ENCODE peak calls at places on chromosomes 7 and 10, in five cellular contexts. One of them, this sample, is unnamed.

GRCh38 chr7:91266931-91267557 is 2.8 kb downstream of the FZD1 start:
- DNase-seq in PC-3: no peak
- DNase-seq in Jurkat, Clone E6-1: no peak
- DNase-seq in lower leg skin: no peak
- DNase-seq in CD8-positive, alpha-beta T cell: no peak
- DNase-seq in this sample: no peak

GRCh38 chr7:155762639-155763038 is 49.6 kb downstream of the SHH start:
- DNase-seq in PC-3: no peak
- DNase-seq in Jurkat, Clone E6-1: no peak
- DNase-seq in lower leg skin: no peak
- DNase-seq in CD8-positive, alpha-beta T cell: no peak
- DNase-seq in this sample: no peak

GRCh38 chr10:28242560-28243204 is 60.2 kb downstream of the MPP7 start:
- DNase-seq in PC-3: no peak
- DNase-seq in Jurkat, Clone E6-1: no peak
- DNase-seq in lower leg skin: no peak
- DNase-seq in CD8-positive, alpha-beta T cell: no peak
- DNase-seq in this sample: no peak

GRCh38 chr10:32112055-32112454 is 55.8 kb upstream of the KIF5B start:
- DNase-seq in PC-3: peak
- DNase-seq in Jurkat, Clone E6-1: no peak
- DNase-seq in lower leg skin: no peak
- DNase-seq in CD8-positive, alpha-beta T cell: no peak
- DNase-seq in this sample: no peak

GRCh38 chr10:118939216-118940007 is 90.1 kb upstream of the NANOS1 start:
- DNase-seq in PC-3: no peak
- DNase-seq in Jurkat, Clone E6-1: no peak
- DNase-seq in lower leg skin: no peak
- DNase-seq in CD8-positive, alpha-beta T cell: no peak
- DNase-seq in this sample: peak

GRCh38 chr10:69479241-69479730 is 28.0 kb downstream of the TSPAN15 start:
- DNase-seq in PC-3: no peak
- DNase-seq in Jurkat, Clone E6-1: no peak
- DNase-seq in lower leg skin: no peak
- DNase-seq in CD8-positive, alpha-beta T cell: no peak
- DNase-seq in this sample: no peak

GRCh38 chr7:157674715-157675426 is 338.1 kb downstream of the DNAJB6 start:
- DNase-seq in PC-3: no peak
- DNase-seq in Jurkat, Clone E6-1: no peak
- DNase-seq in lower leg skin: no peak
- DNase-seq in CD8-positive, alpha-beta T cell: no peak
- DNase-seq in this sample: no peak

GRCh38 chr7:147412782-147413186 is 1177.8 kb upstream of the C7orf33 start:
- DNase-seq in PC-3: peak
- DNase-seq in Jurkat, Clone E6-1: no peak
- DNase-seq in lower leg skin: no peak
- DNase-seq in CD8-positive, alpha-beta T cell: no peak
- DNase-seq in this sample: no peak

GRCh38 chr7:42143605-42144252 is 93.3 kb downstream of the GLI3 start:
- DNase-seq in PC-3: no peak
- DNase-seq in Jurkat, Clone E6-1: no peak
- DNase-seq in lower leg skin: no peak
- DNase-seq in CD8-positive, alpha-beta T cell: no peak
- DNase-seq in this sample: no peak

GRCh38 chr10:131006458-131007256 is 304.9 kb downstream of the TCERG1L start:
- DNase-seq in PC-3: no peak
- DNase-seq in Jurkat, Clone E6-1: no peak
- DNase-seq in lower leg skin: no peak
- DNase-seq in CD8-positive, alpha-beta T cell: no peak
- DNase-seq in this sample: no peak

GRCh38 chr10:87660484-87661133 is 931 bp downstream of the PAPSS2 start:
- DNase-seq in PC-3: no peak
- DNase-seq in Jurkat, Clone E6-1: no peak
- DNase-seq in lower leg skin: peak
- DNase-seq in CD8-positive, alpha-beta T cell: no peak
- DNase-seq in this sample: no peak

GRCh38 chr10:10730644-10731043 is 287.0 kb upstream of the CELF2 start:
- DNase-seq in PC-3: no peak
- DNase-seq in Jurkat, Clone E6-1: no peak
- DNase-seq in lower leg skin: no peak
- DNase-seq in CD8-positive, alpha-beta T cell: no peak
- DNase-seq in this sample: no peak

GRCh38 chr7:142795339-142795863 is 24.6 kb downstream of the PRSS2 start:
- DNase-seq in PC-3: peak
- DNase-seq in Jurkat, Clone E6-1: peak
- DNase-seq in lower leg skin: no peak
- DNase-seq in CD8-positive, alpha-beta T cell: no peak
- DNase-seq in this sample: peak

GRCh38 chr7:24024689-24025088 is 259.3 kb upstream of the NPY start:
- DNase-seq in PC-3: no peak
- DNase-seq in Jurkat, Clone E6-1: no peak
- DNase-seq in lower leg skin: no peak
- DNase-seq in CD8-positive, alpha-beta T cell: no peak
- DNase-seq in this sample: no peak

GRCh38 chr10:6279540-6280267 is 77.0 kb downstream of the PFKFB3 start:
- DNase-seq in PC-3: peak
- DNase-seq in Jurkat, Clone E6-1: no peak
- DNase-seq in lower leg skin: no peak
- DNase-seq in CD8-positive, alpha-beta T cell: no peak
- DNase-seq in this sample: no peak

GRCh38 chr7:11743016-11743415 is 89.0 kb downstream of the THSD7A start:
- DNase-seq in PC-3: no peak
- DNase-seq in Jurkat, Clone E6-1: no peak
- DNase-seq in lower leg skin: no peak
- DNase-seq in CD8-positive, alpha-beta T cell: no peak
- DNase-seq in this sample: no peak
- H3K4me3 ChIP-seq in PC-3: no peak
- H3K4me3 ChIP-seq in Jurkat, Clone E6-1: no peak
- H3K4me3 ChIP-seq in lower leg skin: no peak
- H3K4me3 ChIP-seq in CD8-positive, alpha-beta T cell: no peak
- H3K4me3 ChIP-seq in this sample: no peak

GRCh38 chr10:22553452-22553995 is 160.9 kb downstream of the PIP4K2A start:
- DNase-seq in PC-3: no peak
- DNase-seq in Jurkat, Clone E6-1: no peak
- DNase-seq in lower leg skin: no peak
- DNase-seq in CD8-positive, alpha-beta T cell: no peak
- DNase-seq in this sample: no peak

GRCh38 chr10:22556774-22557173 is 157.6 kb downstream of the PIP4K2A start:
- DNase-seq in PC-3: no peak
- DNase-seq in Jurkat, Clone E6-1: no peak
- DNase-seq in lower leg skin: no peak
- DNase-seq in CD8-positive, alpha-beta T cell: no peak
- DNase-seq in this sample: no peak

GRCh38 chr10:22551966-22552365 is 162.4 kb downstream of the PIP4K2A start:
- DNase-seq in PC-3: no peak
- DNase-seq in Jurkat, Clone E6-1: no peak
- DNase-seq in lower leg skin: no peak
- DNase-seq in CD8-positive, alpha-beta T cell: no peak
- DNase-seq in this sample: no peak

GRCh38 chr10:22552888-22553378 is 161.4 kb downstream of the PIP4K2A start:
- DNase-seq in PC-3: peak
- DNase-seq in Jurkat, Clone E6-1: no peak
- DNase-seq in lower leg skin: no peak
- DNase-seq in CD8-positive, alpha-beta T cell: no peak
- DNase-seq in this sample: no peak

DNA sequence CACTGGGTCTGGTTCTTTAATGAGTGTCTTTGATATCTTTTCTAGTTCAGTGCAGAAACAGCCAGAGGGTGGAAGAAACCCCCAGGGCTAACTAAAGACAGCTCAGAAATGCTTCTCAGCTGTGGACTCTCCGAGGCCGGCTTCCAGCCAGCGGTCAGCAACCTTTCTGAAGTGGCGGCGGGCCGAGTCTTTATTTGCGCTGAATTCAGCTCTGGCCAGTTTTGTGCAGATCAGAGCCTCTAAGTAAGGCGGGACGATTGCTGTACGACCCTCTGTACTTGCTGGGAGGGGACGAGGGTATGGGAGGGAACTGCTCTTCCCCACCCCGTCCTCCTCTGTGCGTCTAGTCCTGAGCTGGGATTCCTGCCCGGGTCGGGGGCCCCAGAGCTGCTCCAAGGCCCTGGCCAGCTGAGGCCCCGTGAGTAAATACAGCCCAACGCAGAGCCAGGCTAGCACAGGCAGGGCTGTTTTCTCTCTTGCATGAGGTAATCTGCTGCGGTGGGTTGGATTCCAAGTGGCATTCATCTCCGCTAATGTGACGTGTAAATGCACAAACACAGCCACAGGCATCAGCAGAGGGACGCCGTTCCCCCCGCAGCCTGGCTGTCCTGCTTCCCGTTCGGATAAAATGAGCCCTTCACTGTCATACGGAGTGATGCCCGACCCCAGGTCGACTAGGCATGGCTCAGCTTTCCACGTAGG is 159.7 kb downstream of the PIP4K2A start:
- DNase-seq in PC-3: no peak
- DNase-seq in Jurkat, Clone E6-1: no peak
- DNase-seq in lower leg skin: peak
- DNase-seq in CD8-positive, alpha-beta T cell: no peak
- DNase-seq in this sample: no peak
- H3K4me3 ChIP-seq in PC-3: no peak
- H3K4me3 ChIP-seq in Jurkat, Clone E6-1: no peak
- H3K4me3 ChIP-seq in lower leg skin: no peak
- H3K4me3 ChIP-seq in CD8-positive, alpha-beta T cell: no peak
- H3K4me3 ChIP-seq in this sample: no peak

GRCh38 chr10:35640951-35641429 is 1.1 kb downstream of the FZD8 start:
- DNase-seq in PC-3: peak
- DNase-seq in Jurkat, Clone E6-1: peak
- DNase-seq in lower leg skin: peak
- DNase-seq in CD8-positive, alpha-beta T cell: no peak
- DNase-seq in this sample: peak

GRCh38 chr10:35639021-35639521 is 3.0 kb downstream of the FZD8 start:
- DNase-seq in PC-3: peak
- DNase-seq in Jurkat, Clone E6-1: no peak
- DNase-seq in lower leg skin: no peak
- DNase-seq in CD8-positive, alpha-beta T cell: no peak
- DNase-seq in this sample: no peak

GRCh38 chr10:35638116-35638515 is 4.0 kb downstream of the FZD8 start:
- DNase-seq in PC-3: peak
- DNase-seq in Jurkat, Clone E6-1: no peak
- DNase-seq in lower leg skin: no peak
- DNase-seq in CD8-positive, alpha-beta T cell: no peak
- DNase-seq in this sample: no peak

GRCh38 chr10:35640474-35640873 is 1.6 kb downstream of the FZD8 start:
- DNase-seq in PC-3: peak
- DNase-seq in Jurkat, Clone E6-1: no peak
- DNase-seq in lower leg skin: peak
- DNase-seq in CD8-positive, alpha-beta T cell: no peak
- DNase-seq in this sample: no peak

GRCh38 chr10:35639651-35640311 is 2.3 kb downstream of the FZD8 start:
- DNase-seq in PC-3: peak
- DNase-seq in Jurkat, Clone E6-1: no peak
- DNase-seq in lower leg skin: no peak
- DNase-seq in CD8-positive, alpha-beta T cell: no peak
- DNase-seq in this sample: no peak
- H3K4me3 ChIP-seq in PC-3: peak
- H3K4me3 ChIP-seq in Jurkat, Clone E6-1: no peak
- H3K4me3 ChIP-seq in lower leg skin: no peak
- H3K4me3 ChIP-seq in CD8-positive, alpha-beta T cell: no peak
- H3K4me3 ChIP-seq in this sample: no peak

GRCh38 chr10:117536862-117537435 is 5.6 kb upstream of the EMX2 start:
- DNase-seq in PC-3: no peak
- DNase-seq in Jurkat, Clone E6-1: peak
- DNase-seq in lower leg skin: no peak
- DNase-seq in CD8-positive, alpha-beta T cell: no peak
- DNase-seq in this sample: no peak

GRCh38 chr10:117535752-117536358 is 6.7 kb upstream of the EMX2 start:
- DNase-seq in PC-3: no peak
- DNase-seq in Jurkat, Clone E6-1: no peak
- DNase-seq in lower leg skin: no peak
- DNase-seq in CD8-positive, alpha-beta T cell: no peak
- DNase-seq in this sample: no peak

GRCh38 chr10:117536359-117536861 is 6.1 kb upstream of the EMX2 start:
- DNase-seq in PC-3: no peak
- DNase-seq in Jurkat, Clone E6-1: no peak
- DNase-seq in lower leg skin: no peak
- DNase-seq in CD8-positive, alpha-beta T cell: no peak
- DNase-seq in this sample: no peak

GRCh38 chr10:117537904-117538524 is 4.5 kb upstream of the EMX2 start:
- DNase-seq in PC-3: no peak
- DNase-seq in Jurkat, Clone E6-1: no peak
- DNase-seq in lower leg skin: peak
- DNase-seq in CD8-positive, alpha-beta T cell: no peak
- DNase-seq in this sample: no peak

GRCh38 chr10:117537436-117537903 is 5.1 kb upstream of the EMX2 start:
- DNase-seq in PC-3: peak
- DNase-seq in Jurkat, Clone E6-1: no peak
- DNase-seq in lower leg skin: peak
- DNase-seq in CD8-positive, alpha-beta T cell: no peak
- DNase-seq in this sample: no peak
- H3K4me3 ChIP-seq in PC-3: no peak
- H3K4me3 ChIP-seq in Jurkat, Clone E6-1: peak
- H3K4me3 ChIP-seq in lower leg skin: no peak
- H3K4me3 ChIP-seq in CD8-positive, alpha-beta T cell: no peak
- H3K4me3 ChIP-seq in this sample: no peak

GRCh38 chr10:106660550-106660949 is 504.0 kb downstream of the SORCS1 start:
- DNase-seq in PC-3: no peak
- DNase-seq in Jurkat, Clone E6-1: no peak
- DNase-seq in lower leg skin: no peak
- DNase-seq in CD8-positive, alpha-beta T cell: no peak
- DNase-seq in this sample: no peak
- H3K4me3 ChIP-seq in PC-3: no peak
- H3K4me3 ChIP-seq in Jurkat, Clone E6-1: no peak
- H3K4me3 ChIP-seq in lower leg skin: no peak
- H3K4me3 ChIP-seq in CD8-positive, alpha-beta T cell: no peak
- H3K4me3 ChIP-seq in this sample: no peak

DNA sequence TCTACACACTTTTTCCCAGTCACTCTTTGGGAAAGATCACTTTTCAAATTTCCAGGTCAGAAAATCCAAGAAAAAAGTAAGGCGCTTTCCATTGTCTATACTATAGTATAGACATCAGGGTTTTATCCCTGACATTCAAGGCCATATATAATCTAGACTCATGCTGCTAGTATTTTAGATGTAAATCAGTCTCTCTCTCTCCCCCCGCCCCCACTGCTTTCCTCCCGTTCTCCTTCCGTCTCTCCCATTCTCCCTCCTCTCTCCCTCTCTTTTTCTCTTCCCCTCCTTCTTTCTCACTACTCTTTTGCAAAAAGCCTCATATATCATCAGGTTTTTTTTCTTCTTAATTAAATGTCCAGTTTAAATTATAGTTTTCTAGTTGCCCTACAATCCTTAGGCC is 154.8 kb downstream of the PHF14 start:
- DNase-seq in PC-3: no peak
- DNase-seq in Jurkat, Clone E6-1: no peak
- DNase-seq in lower leg skin: no peak
- DNase-seq in CD8-positive, alpha-beta T cell: no peak
- DNase-seq in this sample: no peak
- H3K4me3 ChIP-seq in PC-3: no peak
- H3K4me3 ChIP-seq in Jurkat, Clone E6-1: no peak
- H3K4me3 ChIP-seq in lower leg skin: no peak
- H3K4me3 ChIP-seq in CD8-positive, alpha-beta T cell: no peak
- H3K4me3 ChIP-seq in this sample: no peak

DNA sequence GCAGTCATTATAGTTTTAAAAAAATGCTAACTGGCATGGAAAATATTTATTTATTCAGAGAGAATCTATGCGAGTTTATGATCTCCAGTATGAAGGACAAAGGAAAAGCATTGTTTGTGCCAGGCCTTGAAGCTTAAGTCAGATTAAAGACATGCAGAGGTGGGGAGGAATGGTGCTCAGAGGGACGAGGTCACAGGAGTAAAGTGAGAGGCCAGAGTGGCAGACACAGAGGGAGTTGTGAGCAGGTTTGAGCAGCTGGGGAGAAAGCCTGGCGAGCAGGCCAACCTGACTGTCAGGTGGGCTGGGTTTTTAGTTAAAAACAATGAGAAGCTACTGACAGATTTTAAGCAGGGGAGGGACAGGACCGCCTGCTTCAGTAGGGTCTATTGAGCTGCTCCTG is 6.8 kb upstream of the CCNY start:
- DNase-seq in PC-3: no peak
- DNase-seq in Jurkat, Clone E6-1: no peak
- DNase-seq in lower leg skin: no peak
- DNase-seq in CD8-positive, alpha-beta T cell: no peak
- DNase-seq in this sample: no peak
- H3K4me3 ChIP-seq in PC-3: no peak
- H3K4me3 ChIP-seq in Jurkat, Clone E6-1: no peak
- H3K4me3 ChIP-seq in lower leg skin: no peak
- H3K4me3 ChIP-seq in CD8-positive, alpha-beta T cell: no peak
- H3K4me3 ChIP-seq in this sample: no peak

This sample was measured in CD4-positive, CD25-positive, alpha-beta regulatory T cell.